ENCODE peak calls at places on chromosome 4, in seven cellular contexts. K is fibroblast of gingiva; W is EH; G is Caco-2; E is aorta; U is CD8-positive, alpha-beta T cell; V is CD8-positive, alpha-beta memory T cell. Z is an unnamed sample.

GRCh38 chr4:22348410-22348809 is 167.5 kb downstream of the ADGRA3 start:
- DNase-seq in G (no peak), V (no peak), E (no peak), W (peak), U (no peak), K (peak), Z (no peak)

GRCh38 chr4:15479913-15480185 is 10.2 kb downstream of the CC2D2A start:
- DNase-seq in W (peak), U (no peak), G (no peak), V (no peak), E (no peak), K (peak), Z (no peak)

GRCh38 chr4:83011779-83012630 is 1.4 kb upstream of the LIN54 start:
- DNase-seq in W (peak), U (no peak), V (no peak), G (peak), K (no peak), E (peak), Z (peak)

GRCh38 chr4:67674098-67674497 is 26.9 kb downstream of the UBA6 start:
- DNase-seq in V (no peak), U (no peak), W (peak), G (no peak), K (no peak), E (no peak), Z (no peak)

GRCh38 chr4:131113273-131113672 is 2017.3 kb downstream of the C4orf33 start:
- DNase-seq in U (no peak), G (no peak), V (no peak), E (no peak), K (no peak), W (no peak), Z (no peak)

GRCh38 chr4:117421706-117422105 is 336.3 kb upstream of the TRAM1L1 start:
- DNase-seq in K (no peak), W (no peak), V (no peak), E (no peak), U (no peak), G (no peak), Z (no peak)

GRCh38 chr4:173146456-173146855 is 22.2 kb upstream of the GALNT7 start:
- DNase-seq in E (no peak), U (no peak), G (no peak), V (no peak), W (no peak), K (no peak), Z (no peak)

GRCh38 chr4:125101706-125102105 is 213.0 kb upstream of the FAT4 start:
- DNase-seq in E (no peak), W (peak), K (peak), V (no peak), G (no peak), U (no peak), Z (no peak)

GRCh38 chr4:95289028-95289634 is 259.6 kb downstream of the UNC5C start:
- DNase-seq in U (no peak), V (no peak), K (no peak), G (no peak), E (no peak), W (no peak), Z (no peak)

GRCh38 chr4:3251691-3252479 is 2.9 kb downstream of the MSANTD1 start:
- DNase-seq in U (no peak), V (peak), K (no peak), G (peak), W (no peak), E (peak), Z (peak)

GRCh38 chr4:87506974-87507701 is 22.0 kb downstream of the SPARCL1 start:
- DNase-seq in U (no peak), W (peak), V (no peak), K (peak), E (no peak), G (no peak), Z (no peak)

GRCh38 chr4:149238097-149238496 is 577.5 kb downstream of the IQCM start:
- DNase-seq in K (no peak), U (no peak), W (no peak), V (no peak), E (no peak), G (no peak), Z (no peak)

GRCh38 chr4:74490736-74491135 is 45.8 kb downstream of the AREG start:
- DNase-seq in G (no peak), W (no peak), K (no peak), E (no peak), V (no peak), U (no peak), Z (no peak)

GRCh38 chr4:157270552-157270951 is 50.0 kb downstream of the GRIA2 start:
- DNase-seq in W (no peak), K (no peak), G (no peak), U (no peak), E (no peak), V (no peak), Z (no peak)

GRCh38 chr4:128787509-128788311 is 21.8 kb upstream of the JADE1 start:
- DNase-seq in U (no peak), K (peak), W (no peak), E (no peak), G (no peak), V (no peak), Z (no peak)

GRCh38 chr4:122456228-122457106 is at the start of gene IL2:
- DNase-seq in K (no peak), E (no peak), G (no peak), V (no peak), U (no peak), W (no peak), Z (no peak)

GRCh38 chr4:119851649-119852048 is 215.0 kb downstream of the MAD2L1 start:
- DNase-seq in V (no peak), U (no peak), W (no peak), K (no peak), E (no peak), G (no peak), Z (no peak)

Z was measured in right lobe of liver.